ENCODE peak calls at places on chromosomes 4 and X, in seven cellular contexts. G is AG09309, W is breast epithelium, D is HL-60, S is PC-9, Q is mammary epithelial cell, K is thoracic aorta. V is an unnamed sample.

GRCh38 chrX:99301990-99302389 is 1108.1 kb downstream of the PCDH19 start:
- DNase-seq in G (no peak), W (no peak), D (peak; percentile 9), S (no peak), Q (no peak), K (no peak), V (no peak)

GRCh38 chrX:151984328-151984727 is 9.9 kb upstream of the GABRE start:
- DNase-seq in G (peak; percentile 80), W (no peak), D (no peak), S (no peak), Q (peak; percentile 84), K (no peak), V (no peak)

GRCh38 chr4:111678466-111678865 is 466.8 kb upstream of the FAM241A start:
- DNase-seq in G (peak; percentile 85), W (no peak), D (no peak), S (no peak), Q (peak; percentile 12), K (no peak), V (no peak)

GRCh38 chr4:3299122-3299521 is 6.3 kb downstream of the RGS12 start:
- DNase-seq in G (no peak), W (peak; percentile 10), D (no peak), S (no peak), Q (no peak), K (no peak), V (no peak)

GRCh38 chr4:7247521-7247920 is 55.2 kb downstream of the SORCS2 start:
- DNase-seq in G (no peak), W (no peak), D (no peak), S (no peak), Q (no peak), K (no peak), V (no peak)

GRCh38 chr4:26857278-26858034 is 3.2 kb upstream of the STIM2 start:
- DNase-seq in G (peak; percentile 32), W (peak; percentile 88), D (peak; percentile 85), S (peak; percentile 92), Q (peak; percentile 89), K (peak; percentile 47), V (peak; percentile 57)

GRCh38 chr4:39037491-39037825 is 5.2 kb upstream of the TMEM156 start:
- DNase-seq in G (no peak), W (no peak), D (no peak), S (peak; percentile 31), Q (peak; percentile 84), K (no peak), V (no peak)

GRCh38 chrX:6021316-6022091 is 207.2 kb downstream of the NLGN4X start:
- DNase-seq in G (no peak), W (no peak), D (peak; percentile 16), S (peak; percentile 35), Q (peak; percentile 37), K (no peak), V (no peak)

GRCh38 chrX:29561417-29561816 is 653.9 kb upstream of the MAGEB2 start:
- DNase-seq in G (no peak), W (no peak), D (no peak), S (no peak), Q (peak; percentile 37), K (no peak), V (no peak)

GRCh38 chrX:12950851-12951589 is 23.9 kb upstream of the TMSB4X start:
- DNase-seq in G (no peak), W (no peak), D (peak; percentile 84), S (no peak), Q (no peak), K (no peak), V (no peak)
- H3K4me3 ChIP-seq in G (no peak overlapping the region), W (no peak overlapping the region), D (peak overlapping the region; percentile 16), S (no peak overlapping the region), Q (no peak overlapping the region), K (peak overlapping the region; percentile 44), V (no peak overlapping the region)

GRCh38 chrX:110944323-110944761 is 148.7 kb upstream of the CHRDL1 start:
- DNase-seq in G (no peak), W (peak; percentile 39), D (no peak), S (no peak), Q (no peak), K (no peak), V (no peak)

GRCh38 chrX:110938977-110939732 is 143.5 kb upstream of the CHRDL1 start:
- DNase-seq in G (no peak), W (no peak), D (no peak), S (no peak), Q (no peak), K (no peak), V (no peak)

GRCh38 chrX:110941906-110942305 is 146.3 kb upstream of the CHRDL1 start:
- DNase-seq in G (no peak), W (no peak), D (no peak), S (no peak), Q (peak; percentile 24), K (no peak), V (no peak)

DNA sequence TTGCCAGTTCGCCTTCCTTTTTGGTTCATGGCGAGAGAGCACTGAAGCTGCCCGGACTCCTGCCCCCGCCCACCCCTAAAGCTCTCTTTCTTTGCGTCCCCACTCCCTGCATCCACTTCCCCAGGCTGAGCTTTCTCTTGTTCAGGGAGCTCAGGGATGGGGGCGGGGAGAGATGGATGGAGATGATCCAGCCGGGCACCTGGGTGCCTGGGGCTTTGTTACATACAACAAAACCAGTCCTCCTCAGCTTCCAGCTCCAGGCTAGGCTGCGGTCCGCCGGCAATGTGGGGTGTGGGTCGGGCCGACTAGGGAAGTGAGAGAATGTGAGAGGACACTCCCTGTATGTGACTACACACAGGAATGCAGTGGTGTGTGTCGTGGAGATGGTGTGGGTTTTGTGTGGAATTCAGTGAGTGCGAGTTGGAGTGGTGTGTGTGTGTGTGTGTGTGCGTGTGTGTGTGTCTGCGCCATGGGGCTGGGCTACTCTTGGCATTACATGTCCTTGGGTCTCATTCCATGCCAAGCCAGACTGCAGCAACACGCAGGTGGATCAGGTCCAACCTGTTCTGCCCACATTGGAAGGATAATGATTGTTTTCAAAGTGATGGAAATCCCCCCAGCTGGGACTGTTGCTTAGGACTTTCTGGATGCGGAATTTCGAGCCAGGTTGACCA is 149.3 kb upstream of the CHRDL1 start:
- DNase-seq in G (no peak), W (no peak), D (no peak), S (no peak), Q (peak; percentile 69), K (no peak), V (no peak)
- H3K4me3 ChIP-seq in G (no peak overlapping the region), W (peak overlapping the region; percentile 60), D (no peak overlapping the region), S (no peak overlapping the region), Q (peak overlapping the region; percentile 57), K (no peak overlapping the region), V (no peak overlapping the region)

DNA sequence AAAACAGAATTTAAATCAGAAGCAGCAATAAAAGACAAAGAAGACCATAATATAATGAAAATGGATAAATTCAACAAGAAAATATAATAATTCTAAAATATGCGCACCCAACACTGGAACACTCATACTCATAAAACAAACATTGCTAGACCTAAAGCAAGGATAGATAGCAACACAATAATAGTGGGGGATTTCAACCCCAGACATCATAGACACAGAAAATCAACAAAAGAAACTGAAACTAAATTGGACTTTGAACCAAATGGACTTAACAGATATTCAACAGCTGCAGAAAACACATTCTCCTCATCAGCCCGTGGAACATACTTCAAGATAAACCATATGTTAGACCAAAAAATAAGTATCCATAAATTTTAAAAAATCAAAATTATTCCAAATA is 1552.6 kb downstream of the C4orf33 start:
- DNase-seq in G (no peak), W (no peak), D (no peak), S (no peak), Q (no peak), K (no peak), V (no peak)
- H3K4me3 ChIP-seq in G (no peak overlapping the region), W (no peak overlapping the region), D (no peak overlapping the region), S (no peak overlapping the region), Q (no peak overlapping the region), K (no peak overlapping the region), V (no peak overlapping the region)

DNA sequence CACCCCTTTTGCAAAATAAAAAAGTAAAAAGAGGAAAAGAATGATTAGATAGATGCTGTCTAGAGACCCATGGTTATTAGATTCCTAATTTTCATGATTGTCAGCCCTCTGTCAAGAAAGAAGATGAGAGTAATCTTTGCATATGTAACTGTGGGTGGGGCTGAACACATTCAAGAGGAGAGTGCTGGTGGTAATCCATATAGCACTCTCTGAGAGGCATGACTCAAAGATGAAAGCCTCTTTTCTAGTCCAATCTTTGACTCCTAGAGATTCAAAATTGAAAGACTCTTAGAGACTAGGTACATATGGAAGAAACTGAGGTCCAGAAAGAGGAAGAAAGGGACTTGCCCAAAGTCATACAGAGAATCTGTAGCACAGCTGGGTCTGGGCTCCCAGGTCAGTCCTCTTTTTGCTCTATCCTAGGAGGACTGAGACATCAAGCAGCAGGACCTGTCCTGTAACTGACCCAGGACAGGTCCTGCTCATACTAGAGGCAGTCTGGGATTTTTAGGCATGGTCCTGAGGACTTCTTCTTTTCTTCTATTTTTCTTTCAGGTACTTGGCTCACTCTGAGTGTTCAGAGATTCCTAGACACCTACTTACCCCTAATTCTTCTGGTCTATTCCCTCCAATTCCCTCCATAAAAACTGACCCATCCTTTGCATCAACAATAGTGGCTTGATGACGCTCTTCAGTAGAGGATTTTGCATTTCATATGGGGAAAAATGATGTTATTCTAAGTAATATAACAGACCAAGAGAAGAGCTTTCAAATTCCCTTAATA is 23.8 kb downstream of the VSIG4 start:
- DNase-seq in G (no peak), W (no peak), D (no peak), S (no peak), Q (no peak), K (no peak), V (no peak)
- H3K4me3 ChIP-seq in G (no peak overlapping the region), W (no peak overlapping the region), D (peak overlapping the region; percentile 26), S (no peak overlapping the region), Q (no peak overlapping the region), K (peak overlapping the region; percentile 28), V (no peak overlapping the region)

DNA sequence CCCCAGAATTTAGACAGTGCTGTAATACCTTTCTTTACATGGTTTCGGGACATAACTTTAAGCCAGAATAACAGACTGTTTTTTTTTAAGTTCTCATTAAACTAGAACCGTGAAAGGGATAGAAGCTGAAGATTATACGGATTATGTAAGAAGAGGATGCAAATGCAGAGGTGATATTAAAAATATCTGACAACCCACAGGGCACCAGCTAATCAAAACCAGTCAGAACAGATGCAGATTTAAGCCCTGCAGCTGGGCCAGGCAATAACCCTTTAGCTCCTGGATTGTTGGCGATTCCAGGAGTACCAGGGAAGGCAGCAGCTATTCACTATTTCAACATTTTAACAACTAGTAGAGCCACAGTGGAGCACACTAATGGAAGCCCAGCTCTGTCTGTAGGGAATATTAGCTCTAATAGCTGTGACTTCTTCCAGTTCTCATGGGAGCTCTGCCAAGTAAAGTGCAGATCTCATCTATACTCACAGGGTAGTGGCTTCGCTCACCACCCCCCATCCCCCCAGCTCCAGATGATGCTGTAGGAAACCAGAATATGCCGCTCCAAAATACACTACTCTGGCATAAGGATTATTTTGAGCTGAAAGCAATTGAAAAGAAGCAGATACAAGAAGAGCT is 13.9 kb downstream of the SCD5 start:
- DNase-seq in G (no peak), W (no peak), D (no peak), S (no peak), Q (no peak), K (no peak), V (no peak)
- H3K4me3 ChIP-seq in G (peak overlapping the region; percentile 8), W (no peak overlapping the region), D (no peak overlapping the region), S (peak overlapping the region; percentile 45), Q (no peak overlapping the region), K (no peak overlapping the region), V (no peak overlapping the region)